ENCODE peak calls at places on chromosomes 3 and 15, in four cellular contexts. A is AG09309, P is PC-9, H is 8988T. M is an unnamed sample.
A peak's percentile ranks its signal among the peaks of the same experiment; 100 is the strongest.

GRCh38 chr15:57335326-57336118 is 40.8 kb upstream of the CGNL1 start:
- DNase-seq in H (no peak), P (no peak), A (no peak), M (no peak)

GRCh38 chr3:16040991-16041390 is 133.5 kb upstream of the GALNT15 start:
- DNase-seq in P (no peak), H (no peak), A (no peak), M (no peak)

GRCh38 chr15:53644681-53645080 is 114.8 kb downstream of the WDR72 start:
- DNase-seq in H (no peak), P (no peak), A (no peak), M (no peak)

GRCh38 chr3:63918321-63918720 is 6.1 kb upstream of the SCAANT1 start:
- DNase-seq in H (no peak), P (no peak), A (no peak), M (no peak)

GRCh38 chr3:149016669-149017541 is 25.6 kb downstream of the GYG1 start:
- DNase-seq in P (no peak), A (peak; percentile 84), H (no peak), M (peak; percentile 85)

GRCh38 chr3:31873254-31873653 is 107.8 kb downstream of the OSBPL10 start:
- DNase-seq in A (no peak), H (no peak), P (no peak), M (no peak)

GRCh38 chr3:186283096-186283495 is 78.9 kb downstream of the DGKG start:
- DNase-seq in A (no peak), H (no peak), P (no peak), M (no peak)

GRCh38 chr3:46386206-46386605 is 15.5 kb downstream of the CCR5 start:
- DNase-seq in A (no peak), P (peak; percentile 61), H (peak; percentile 32), M (peak; percentile 96)

GRCh38 chr3:193776626-193777025 is 183.6 kb downstream of the OPA1 start:
- DNase-seq in A (no peak), H (no peak), P (no peak), M (no peak)

GRCh38 chr3:150150633-150151032 is 179.9 kb upstream of the PFN2 start:
- DNase-seq in A (no peak), H (no peak), P (no peak), M (no peak)

GRCh38 chr3:46406440-46406785 is 453 bp downstream of the CCR5AS start:
- DNase-seq in P (no peak), A (no peak), H (no peak), M (no peak)

M was measured in epithelial cell of prostate.